ENCODE peak calls at places on chromosomes 4 and X, in ten cellular contexts. Z, B, F, M, J, D, H, Y, U and E are unnamed samples.
A peak's percentile ranks its signal among the peaks of the same experiment; 100 is the strongest.

GRCh38 chr4:189409158-189409557 is 531.5 kb upstream of the FRG1 start:
- DNase-seq in Z (no peak), B (no peak), F (no peak), M (no peak), J (no peak), D (no peak), H (no peak), Y (no peak), U (no peak), E (no peak)

GRCh38 chr4:88275949-88276515 is 8.3 kb downstream of the PPM1K start:
- DNase-seq in Z (no peak), B (peak; percentile 5), F (no peak), M (no peak), J (no peak), D (no peak), H (no peak), Y (no peak), U (no peak), E (no peak)

GRCh38 chr4:38163216-38164006 is 203.2 kb downstream of the PTTG2 start:
- DNase-seq in Z (no peak), B (peak; percentile 89), F (no peak), M (no peak), J (no peak), D (no peak), H (peak; percentile 24), Y (no peak), U (peak; percentile 63), E (peak; percentile 39)

GRCh38 chr4:792729-793108 is 33.2 kb downstream of the CPLX1 start:
- DNase-seq in Z (no peak), B (no peak), F (peak; percentile 28), M (no peak), J (no peak), D (no peak), H (peak; percentile 55), Y (no peak), U (no peak), E (no peak)

GRCh38 chrX:139388234-139388633 is 142.3 kb upstream of the F9 start:
- DNase-seq in Z (no peak), B (no peak), F (no peak), M (no peak), J (no peak), D (no peak), H (no peak), Y (no peak), U (no peak), E (no peak)

GRCh38 chr4:8132947-8133705 is 25.5 kb downstream of the ABLIM2 start:
- DNase-seq in Z (no peak), B (no peak), F (no peak), M (no peak), J (no peak), D (no peak), H (no peak), Y (no peak), U (no peak), E (no peak)

GRCh38 chr4:150283689-150284088 is 205.4 kb downstream of the DCLK2 start:
- DNase-seq in Z (no peak), B (peak; percentile 77), F (no peak), M (no peak), J (no peak), D (no peak), H (no peak), Y (no peak), U (peak; percentile 95), E (no peak)

GRCh38 chr4:39614487-39615162 is 24.0 kb downstream of the SMIM14 start:
- DNase-seq in Z (no peak), B (peak; percentile 81), F (no peak), M (no peak), J (no peak), D (no peak), H (no peak), Y (no peak), U (peak; percentile 84), E (no peak)

GRCh38 chrX:124217289-124218251 is 114.9 kb upstream of the TEX13D start:
- DNase-seq in Z (no peak), B (peak; percentile 81), F (no peak), M (no peak), J (no peak), D (no peak), H (peak; percentile 68), Y (no peak), U (no peak), E (peak; percentile 47)

GRCh38 chrX:19513383-19513782 is 1.9 kb downstream of the MAP3K15 start:
- DNase-seq in Z (no peak), B (no peak), F (no peak), M (peak; percentile 56), J (no peak), D (peak; percentile 33), H (no peak), Y (no peak), U (no peak), E (no peak)

GRCh38 chr4:150310159-150310895 is 232.1 kb downstream of the DCLK2 start:
- DNase-seq in Z (no peak), B (peak; percentile 72), F (no peak), M (no peak), J (no peak), D (no peak), H (no peak), Y (no peak), U (peak; percentile 69), E (no peak)

GRCh38 chr4:10099521-10100325 is 16.9 kb downstream of the WDR1 start:
- DNase-seq in Z (no peak), B (no peak), F (peak; percentile 89), M (no peak), J (no peak), D (peak; percentile 15), H (peak; percentile 41), Y (no peak), U (no peak), E (no peak)

GRCh38 chrX:148609766-148610698 is 109.6 kb downstream of the AFF2 start:
- DNase-seq in Z (no peak), B (peak; percentile 30), F (no peak), M (peak; percentile 34), J (no peak), D (no peak), H (peak; percentile 4), Y (no peak), U (peak; percentile 2), E (no peak)